ENCODE peak calls at places on chromosomes 4 and X, in eight cellular contexts. F, S, C, A, Z, B, O and I are unnamed samples.

GRCh38 chr4:38531126-38531737 is 132.8 kb upstream of the KLF3 start:
- DNase-seq in F (no peak), S (no peak), C (peak; percentile 46), A (no peak), Z (peak; percentile 40), B (no peak), O (no peak), I (no peak)

GRCh38 chrX:107574054-107574683 is 54.1 kb upstream of the PRPS1 start:
- DNase-seq in F (no peak), S (peak; percentile 58), C (no peak), A (no peak), Z (no peak), B (no peak), O (peak; percentile 80), I (no peak)

GRCh38 chr4:76301068-76301774 is 5.3 kb upstream of the STBD1 start:
- DNase-seq in F (no peak), S (peak; percentile 89), C (peak; percentile 87), A (no peak), Z (peak; percentile 74), B (no peak), O (peak; percentile 82), I (no peak)

GRCh38 chr4:45741897-45742296 is 382.0 kb downstream of the GABRG1 start:
- DNase-seq in F (no peak), S (peak; percentile 16), C (no peak), A (no peak), Z (peak; percentile 5), B (no peak), O (no peak), I (no peak)

GRCh38 chrX:150813922-150814321 is 84.5 kb downstream of the CD99L2 start:
- DNase-seq in F (no peak), S (no peak), C (no peak), A (no peak), Z (no peak), B (no peak), O (peak; percentile 20), I (no peak)

GRCh38 chrX:46572295-46572936 is 1.1 kb upstream of the CHST7 start:
- DNase-seq in F (no peak), S (no peak), C (peak; percentile 45), A (no peak), Z (no peak), B (no peak), O (no peak), I (no peak)

GRCh38 chrX:16240231-16240905 is 73.1 kb downstream of the MAGEB17 start:
- DNase-seq in F (no peak), S (peak; percentile 4), C (no peak), A (no peak), Z (no peak), B (no peak), O (no peak), I (no peak)

GRCh38 chr4:100317032-100317864 is 127.0 kb upstream of the DDIT4L start:
- DNase-seq in F (no peak), S (no peak), C (no peak), A (no peak), Z (no peak), B (no peak), O (peak; percentile 49), I (no peak)

GRCh38 chrX:24928114-24928513 is 87.7 kb downstream of the ARX start:
- DNase-seq in F (no peak), S (no peak), C (no peak), A (no peak), Z (no peak), B (no peak), O (no peak), I (no peak)

GRCh38 chr4:73704314-73705055 is 35.9 kb upstream of the CXCL8 start:
- DNase-seq in F (no peak), S (peak; percentile 99), C (no peak), A (no peak), Z (no peak), B (no peak), O (peak; percentile 100), I (peak; percentile 53)

GRCh38 chr4:176002007-176002623 is 63.5 kb upstream of the WDR17 start:
- DNase-seq in F (peak; percentile 80), S (peak; percentile 12), C (peak; percentile 40), A (no peak), Z (peak; percentile 78), B (no peak), O (no peak), I (no peak)

GRCh38 chr4:168177546-168178149 is 85.3 kb downstream of the ANXA10 start:
- DNase-seq in F (no peak), S (no peak), C (no peak), A (no peak), Z (no peak), B (no peak), O (no peak), I (no peak)

GRCh38 chrX:19556202-19556601 is 40.9 kb upstream of the MAP3K15 start:
- DNase-seq in F (no peak), S (no peak), C (no peak), A (no peak), Z (no peak), B (no peak), O (no peak), I (no peak)

GRCh38 chrX:80420147-80420546 is at the start of gene TENT5D:
- DNase-seq in F (no peak), S (no peak), C (no peak), A (no peak), Z (no peak), B (no peak), O (no peak), I (no peak)

GRCh38 chrX:24396236-24396929 is 35.9 kb downstream of the SUPT20HL1 start:
- DNase-seq in F (no peak), S (peak; percentile 71), C (no peak), A (no peak), Z (no peak), B (no peak), O (peak; percentile 64), I (no peak)

GRCh38 chr4:70892086-70892769 is 9.9 kb upstream of the MOB1B start:
- DNase-seq in F (peak; percentile 81), S (no peak), C (no peak), A (peak; percentile 22), Z (no peak), B (no peak), O (no peak), I (no peak)

GRCh38 chr4:139857021-139857420 is 191.4 kb downstream of the MGST2 start:
- DNase-seq in F (no peak), S (no peak), C (no peak), A (no peak), Z (no peak), B (no peak), O (no peak), I (no peak)

DNA sequence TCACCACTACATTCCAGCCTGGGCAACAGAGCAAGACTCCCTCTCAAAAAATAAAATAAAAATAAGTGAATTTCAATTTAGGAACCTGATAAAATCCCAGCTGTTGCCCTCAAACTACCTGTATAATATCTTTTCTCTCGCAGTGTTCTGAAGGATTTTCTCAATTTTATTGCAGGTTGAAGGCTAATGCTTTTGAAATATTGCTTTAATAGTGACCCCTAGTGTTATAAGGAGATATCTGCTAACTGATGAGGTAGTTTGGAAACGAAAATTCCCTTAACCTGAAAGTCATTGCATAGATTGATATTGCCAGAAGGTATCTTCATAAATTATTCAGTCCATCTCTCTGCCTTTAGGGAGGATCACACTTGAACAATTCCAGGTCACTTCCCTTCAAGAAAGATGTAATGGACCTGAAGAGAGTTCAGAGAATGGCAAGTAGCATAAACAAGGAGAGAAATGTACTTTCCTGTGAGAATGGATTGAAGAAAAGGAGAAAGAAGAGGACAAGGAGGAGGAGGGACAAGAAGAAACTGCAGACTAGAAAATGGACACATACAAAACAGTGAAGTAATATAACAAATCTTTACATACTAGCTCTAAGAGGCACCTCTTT is 44.1 kb downstream of the TIGD4 start:
- DNase-seq in F (no peak), S (peak; percentile 41), C (peak; percentile 53), A (no peak), Z (peak; percentile 35), B (no peak), O (peak; percentile 37), I (no peak)
- TF ChIP-seq CTCF in F (peak; percentile 68), S (peak; percentile 62), C (peak; percentile 10), A (peak; percentile 73), Z (peak; percentile 55), B (peak; percentile 74), O (peak; percentile 60), I (no peak)

DNA sequence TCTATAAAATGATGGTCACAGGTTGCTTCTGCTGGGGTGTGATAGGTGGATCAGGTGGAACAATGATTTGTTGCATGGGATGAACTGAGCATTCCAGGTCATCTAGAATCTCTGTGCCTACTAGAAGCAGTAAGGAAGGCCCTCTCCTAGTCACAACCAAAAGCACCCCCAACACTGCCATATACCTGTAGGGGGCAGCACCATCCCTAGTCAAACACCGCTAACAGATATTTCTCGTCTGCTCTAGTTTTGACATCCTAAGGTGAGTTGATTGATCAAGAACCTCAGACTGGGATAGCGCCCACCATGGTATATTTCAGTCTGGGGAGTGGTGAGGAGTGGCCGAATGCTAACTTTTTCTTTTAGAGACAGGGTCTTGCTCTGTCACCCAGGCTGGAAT is 160.2 kb downstream of the NHS start:
- DNase-seq in F (no peak), S (peak; percentile 78), C (peak; percentile 17), A (no peak), Z (peak; percentile 36), B (no peak), O (peak; percentile 54), I (no peak)
- TF ChIP-seq CTCF in F (peak; percentile 39), S (peak; percentile 42), C (no peak), A (peak; percentile 56), Z (peak; percentile 52), B (no peak), O (peak; percentile 64), I (no peak)

DNA sequence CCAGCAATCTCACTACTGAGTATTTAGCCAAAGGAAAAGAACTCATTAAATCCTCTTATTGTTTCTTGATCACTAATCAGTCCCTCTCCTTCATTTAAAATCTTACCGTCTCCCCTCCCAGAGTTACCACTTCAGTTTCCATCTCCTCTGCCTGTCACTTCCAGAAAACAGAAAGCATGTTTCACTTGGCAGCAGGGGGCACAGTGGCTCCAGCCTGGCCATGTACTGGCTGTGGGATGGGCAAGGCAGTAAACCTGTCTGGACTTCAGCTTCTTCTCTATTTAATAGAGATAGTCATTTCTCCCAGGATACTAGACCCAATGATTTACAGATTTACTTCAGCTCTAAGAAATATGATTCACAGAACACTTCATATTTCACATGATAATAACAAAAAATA is 63.2 kb downstream of the CD40LG start:
- DNase-seq in F (no peak), S (peak; percentile 56), C (peak; percentile 4), A (peak; percentile 19), Z (peak; percentile 28), B (no peak), O (peak; percentile 53), I (no peak)
- TF ChIP-seq CTCF in F (peak; percentile 40), S (peak; percentile 36), C (no peak), A (peak; percentile 56), Z (peak; percentile 43), B (no peak), O (peak; percentile 54), I (no peak)

DNA sequence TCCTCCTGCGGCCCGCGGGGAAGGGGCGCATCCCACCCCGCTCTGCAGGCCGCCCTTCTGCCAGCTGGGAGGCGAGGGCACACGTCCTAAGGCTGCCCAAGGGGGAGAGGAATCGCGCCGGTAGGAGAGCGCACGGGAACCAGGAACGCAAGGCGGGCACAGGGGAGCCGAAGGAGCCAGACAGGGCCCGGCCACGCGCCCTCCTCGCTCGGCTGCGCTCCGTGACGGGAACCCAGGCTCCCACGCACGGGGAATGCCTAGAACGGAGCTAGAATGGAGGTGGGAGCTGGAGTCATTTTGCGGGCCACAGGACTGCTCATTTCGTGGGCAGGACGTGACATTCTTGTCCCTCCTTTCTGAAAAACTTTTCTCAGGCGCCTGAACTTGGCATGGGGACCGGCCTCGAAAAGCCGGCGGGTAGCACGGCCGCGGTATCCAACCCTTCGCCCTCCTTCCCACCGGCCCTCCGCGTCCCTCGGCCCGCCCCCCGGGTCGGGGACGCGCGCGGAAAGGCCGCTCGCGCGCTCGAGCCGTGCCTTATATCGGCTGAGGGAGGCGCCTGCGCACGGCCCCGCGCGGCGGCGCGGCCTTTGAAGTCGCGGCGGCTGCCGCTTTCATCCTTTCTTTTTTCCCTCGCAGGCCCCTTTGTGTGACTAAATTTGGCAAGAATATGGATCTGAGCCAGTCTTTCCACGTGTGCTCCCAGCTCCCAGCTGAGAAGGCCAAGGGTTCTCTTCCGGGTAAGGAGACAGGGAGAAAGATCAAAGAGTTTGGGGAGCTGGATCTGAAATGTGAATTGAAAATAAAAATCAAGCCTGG is 4.3 kb upstream of the LEF1 start:
- DNase-seq in F (peak; percentile 73), S (no peak), C (peak; percentile 82), A (no peak), Z (peak; percentile 86), B (peak; percentile 60), O (peak; percentile 57), I (no peak)
- TF ChIP-seq CTCF in F (no peak), S (no peak), C (no peak), A (no peak), Z (no peak), B (no peak), O (no peak), I (no peak)